ENCODE peak calls at places on chromosome 6, in seven cellular contexts. C, N, Y, T, X, G and J are unnamed samples.

GRCh38 chr6:11890849-11891248 is 112.2 kb upstream of the ADTRP start:
- DNase-seq in N (no peak), X (no peak), Y (no peak), G (no peak), C (no peak), T (no peak), J (no peak)

GRCh38 chr6:145546265-145546664 is 189.1 kb downstream of the EPM2A start:
- DNase-seq in T (no peak), C (no peak), X (no peak), N (no peak), G (no peak), Y (no peak), J (no peak)

GRCh38 chr6:39422273-39422672 is 99.8 kb upstream of the KCNK16 start:
- DNase-seq in N (no peak), C (no peak), G (no peak), X (no peak), Y (no peak), T (no peak), J (no peak)

GRCh38 chr6:167416676-167417430 is 92.0 kb downstream of the TTLL2 start:
- DNase-seq in X (no peak), T (no peak), Y (no peak), C (peak), N (no peak), G (no peak), J (no peak)

GRCh38 chr6:24614648-24615047 is 31.3 kb downstream of the KIAA0319 start:
- DNase-seq in X (no peak), N (no peak), Y (no peak), G (no peak), C (no peak), T (no peak), J (no peak)

GRCh38 chr6:110532401-110532800 is 56.0 kb upstream of the SLC22A16 start:
- DNase-seq in Y (no peak), C (no peak), G (no peak), T (no peak), N (no peak), X (no peak), J (no peak)

GRCh38 chr6:14092861-14093789 is 24.4 kb upstream of the CD83 start:
- DNase-seq in X (no peak), N (no peak), G (no peak), T (no peak), Y (no peak), C (no peak), J (no peak)

GRCh38 chr6:69795469-69796080 is 1.2 kb downstream of the LMBRD1 start:
- DNase-seq in N (no peak), G (no peak), T (no peak), X (peak), C (peak), Y (no peak), J (no peak)

GRCh38 chr6:93242049-93242448 is 177.3 kb downstream of the EPHA7 start:
- DNase-seq in T (no peak), C (no peak), N (no peak), G (no peak), Y (no peak), X (no peak), J (no peak)

GRCh38 chr6:14863896-14864850 is 381.7 kb upstream of the JARID2 start:
- DNase-seq in X (peak), Y (no peak), N (no peak), C (no peak), G (no peak), T (no peak), J (no peak)

GRCh38 chr6:108557494-108558371 is 3.0 kb upstream of the FOXO3 start:
- DNase-seq in C (peak), N (peak), G (peak), X (peak), Y (peak), T (no peak), J (peak)

GRCh38 chr6:101296184-101296583 is 97.3 kb upstream of the GRIK2 start:
- DNase-seq in Y (no peak), G (no peak), C (peak), X (no peak), T (no peak), N (no peak), J (no peak)

GRCh38 chr6:45148711-45149341 is 179.3 kb upstream of the RUNX2 start:
- DNase-seq in C (no peak), X (no peak), T (no peak), N (no peak), G (no peak), Y (no peak), J (no peak)

GRCh38 chr6:1496836-1497592 is 107.6 kb downstream of the FOXF2 start:
- DNase-seq in C (no peak), N (no peak), G (no peak), Y (no peak), X (no peak), T (no peak), J (no peak)

GRCh38 chr6:95249661-95250060 is 327.7 kb upstream of the MANEA start:
- DNase-seq in X (no peak), T (no peak), C (no peak), G (no peak), N (no peak), Y (no peak), J (no peak)

GRCh38 chr6:14333556-14334305 is 216.2 kb downstream of the CD83 start:
- DNase-seq in G (no peak), T (no peak), N (no peak), C (no peak), X (no peak), Y (no peak), J (no peak)

GRCh38 chr6:36677059-36677749 is 1.3 kb upstream of the CDKN1A start:
- DNase-seq in G (no peak), T (no peak), C (peak), X (no peak), N (peak), Y (no peak), J (no peak)

GRCh38 chr6:41638002-41638800 is at the start of gene MDFI:
- DNase-seq in N (no peak), Y (no peak), G (peak), X (no peak), T (no peak), C (peak), J (no peak)

GRCh38 chr6:140174509-140174908 is 800.1 kb upstream of the CITED2 start:
- DNase-seq in N (no peak), C (no peak), G (no peak), T (no peak), X (no peak), Y (no peak), J (no peak)

GRCh38 chr6:90584636-90585255 is 2.1 kb downstream of the MAP3K7 start:
- DNase-seq in T (no peak), C (no peak), X (no peak), Y (no peak), G (no peak), N (no peak), J (no peak)

GRCh38 chr6:90586675-90587638 is at the start of gene MAP3K7:
- DNase-seq in Y (peak), X (peak), G (peak), N (peak), C (peak), T (peak), J (peak)

GRCh38 chr6:90583783-90584481 is 2.9 kb downstream of the MAP3K7 start:
- DNase-seq in C (no peak), X (no peak), T (no peak), Y (no peak), N (no peak), G (no peak), J (no peak)

GRCh38 chr6:90578894-90579549 is 7.8 kb downstream of the MAP3K7 start:
- DNase-seq in T (no peak), G (no peak), C (no peak), X (no peak), Y (no peak), N (no peak), J (no peak)

GRCh38 chr6:90583179-90583578 is 3.7 kb downstream of the MAP3K7 start:
- DNase-seq in N (no peak), T (no peak), Y (no peak), X (no peak), G (no peak), C (no peak), J (no peak)
- TF ChIP-seq TAF1 in N (no peak), T (no peak), Y (no peak), X (no peak), G (no peak), C (no peak), J (no peak)

DNA sequence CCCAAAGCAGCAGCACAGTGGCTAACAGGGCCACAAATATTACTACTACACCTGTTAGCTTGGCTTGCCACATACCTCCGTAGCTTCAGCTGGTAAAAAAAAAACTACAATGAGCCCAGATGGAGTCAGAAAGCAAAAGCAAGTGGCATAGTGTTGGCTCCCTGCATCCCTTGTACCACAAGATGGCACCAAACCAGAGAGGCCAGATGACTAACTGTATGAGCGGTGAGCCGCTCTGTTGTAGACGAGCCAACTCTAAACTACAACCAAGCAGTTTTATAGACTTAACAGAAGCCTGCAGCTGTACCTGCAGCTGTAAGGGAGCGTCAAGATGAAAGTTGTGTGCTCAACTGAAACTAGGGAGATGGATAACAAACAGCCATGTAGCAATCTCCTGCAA is 84.5 kb upstream of the MCHR2 start:
- DNase-seq in G (peak), X (no peak), N (peak), T (no peak), C (peak), Y (no peak), J (no peak)
- TF ChIP-seq TAF1 in G (no peak), X (no peak), N (no peak), T (no peak), C (no peak), Y (no peak), J (no peak)

DNA sequence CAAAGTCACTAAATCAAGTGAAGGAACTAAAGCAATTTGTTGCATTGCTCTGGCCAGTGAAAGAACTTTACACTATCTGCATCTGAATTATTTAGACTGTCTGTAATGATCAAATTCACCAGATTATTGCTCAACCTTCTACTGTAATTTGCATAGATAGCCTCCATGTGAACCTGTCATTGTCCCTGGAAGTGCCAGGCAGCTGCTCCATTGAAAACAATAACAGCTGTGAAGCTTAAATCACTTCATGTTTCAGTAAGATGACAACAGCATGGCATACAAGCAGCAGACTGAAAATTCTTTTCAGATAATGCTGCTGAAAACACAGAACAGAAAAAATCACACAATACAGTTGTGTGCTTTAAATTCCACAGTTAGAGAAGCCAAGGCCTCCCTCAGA is 248.9 kb downstream of the TPBG start:
- DNase-seq in C (no peak), N (no peak), X (no peak), Y (no peak), T (no peak), G (no peak), J (no peak)
- TF ChIP-seq TAF1 in C (no peak), N (no peak), X (no peak), Y (no peak), T (no peak), G (no peak), J (no peak)

GRCh38 chr6:38055210-38055609 is 235.7 kb downstream of the ZFAND3 start:
- DNase-seq in X (no peak), C (no peak), G (no peak), Y (no peak), T (no peak), N (no peak), J (no peak)
- TF ChIP-seq TAF1 in X (no peak), C (no peak), G (no peak), Y (no peak), T (no peak), N (no peak), J (no peak)

GRCh38 chr6:134372603-134373281 is 54.8 kb upstream of the SGK1 start:
- DNase-seq in T (no peak), N (no peak), C (no peak), Y (no peak), G (no peak), X (no peak), J (no peak)
- TF ChIP-seq TAF1 in T (no peak), N (no peak), C (no peak), Y (no peak), G (no peak), X (no peak), J (no peak)

GRCh38 chr6:159723259-159723658 is 4.0 kb upstream of the WTAP start:
- DNase-seq in C (no peak), N (no peak), Y (no peak), G (no peak), X (no peak), T (no peak), J (no peak)

GRCh38 chr6:159718634-159719033 is 8.7 kb upstream of the WTAP start:
- DNase-seq in C (no peak), N (no peak), T (no peak), Y (no peak), X (peak), G (no peak), J (no peak)

GRCh38 chr6:159719287-159719686 is 8.0 kb upstream of the WTAP start:
- DNase-seq in X (no peak), T (no peak), C (no peak), N (no peak), Y (no peak), G (no peak), J (no peak)

GRCh38 chr6:159722655-159723054 is 4.7 kb upstream of the WTAP start:
- DNase-seq in N (no peak), Y (no peak), X (no peak), T (no peak), C (no peak), G (no peak), J (no peak)

DNA sequence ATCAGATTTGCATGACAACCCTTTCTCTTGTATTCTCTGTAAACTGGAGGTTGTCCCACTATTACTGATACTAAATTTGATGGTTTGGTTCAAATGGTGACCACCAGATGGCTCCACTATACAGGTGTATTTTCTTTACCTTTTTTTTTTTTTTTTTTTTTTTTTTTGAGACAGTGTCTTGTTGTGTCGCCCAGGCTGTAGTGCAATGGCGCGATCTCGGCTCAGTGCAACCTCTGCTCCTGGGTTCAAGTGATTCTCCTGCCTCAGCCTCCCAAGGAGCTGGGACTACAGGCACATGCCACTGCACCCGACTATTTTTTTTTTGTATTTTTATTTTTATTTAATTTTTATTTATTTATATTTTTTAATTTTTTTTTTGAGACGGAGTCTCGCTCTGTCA is 6.6 kb upstream of the WTAP start:
- DNase-seq in C (peak), Y (no peak), G (no peak), N (peak), X (peak), T (no peak), J (peak)
- TF ChIP-seq TAF1 in C (no peak), Y (no peak), G (no peak), N (no peak), X (no peak), T (no peak), J (no peak)

DNA sequence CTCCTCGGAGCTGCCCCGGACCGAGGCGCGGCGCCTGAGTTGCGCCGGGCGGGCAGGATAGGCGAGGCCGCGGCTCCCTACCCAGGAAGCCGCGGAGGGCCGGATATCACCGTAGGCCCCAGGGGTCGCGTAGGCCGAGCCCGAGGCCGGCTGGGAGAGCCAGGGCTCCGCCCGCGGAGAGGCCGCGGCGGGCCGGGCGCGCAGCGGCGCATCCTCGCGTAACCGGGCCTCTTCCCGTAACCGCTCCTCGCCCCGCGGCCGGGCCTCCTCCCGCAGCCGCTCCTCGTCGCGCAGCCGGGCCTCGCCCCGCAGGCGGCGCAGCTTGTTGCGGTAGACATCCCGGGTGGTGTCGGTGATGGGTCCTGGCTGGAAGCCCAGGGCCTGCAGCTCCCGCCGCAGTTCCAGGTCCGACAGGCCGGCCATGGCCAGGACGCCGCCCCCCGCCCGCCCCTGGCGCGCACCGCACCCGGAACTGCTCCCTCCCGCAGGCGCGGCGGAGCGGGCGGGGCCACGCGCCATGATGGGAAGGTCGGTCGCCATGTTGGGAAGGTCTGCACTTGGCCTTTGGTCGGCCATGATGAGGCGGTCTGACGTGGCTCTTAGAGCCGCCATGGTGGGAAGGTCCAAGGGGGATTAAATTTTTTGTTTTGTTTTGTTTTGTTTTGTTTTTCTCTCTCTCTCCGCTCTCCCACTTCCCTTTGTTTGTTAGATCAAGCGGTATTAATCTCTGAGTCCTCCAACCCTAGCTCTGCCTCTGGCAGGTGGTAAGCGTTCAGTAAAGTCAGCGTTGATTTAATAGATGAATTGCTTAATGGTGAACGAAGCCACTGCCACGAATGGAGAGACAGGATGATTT is at the start of gene LEMD2:
- DNase-seq in T (peak), X (peak), N (peak), C (peak), Y (peak), G (peak), J (peak)
- TF ChIP-seq TAF1 in T (peak), X (peak), N (peak), C (peak), Y (peak), G (peak), J (peak)